ENCODE peak calls at places on chromosomes 1 and 21, in nine cellular contexts. B is CD4-positive, alpha-beta memory T cell; K is colonic mucosa; N is uterus; V is fibroblast of pulmonary artery; X is fibroblast of the aortic adventitia; M is AG04450; F is adrenal gland; U is thyroid gland. J is an unnamed sample.

GRCh38 chr1:201742476-201742875 is 86.5 kb upstream of the IPO9 start:
- DNase-seq in B (no peak), K (no peak), N (no peak), V (no peak), X (no peak), M (no peak), F (no peak), U (no peak), J (peak; percentile 31)

GRCh38 chr1:24858277-24858676 is 71.8 kb downstream of the RUNX3 start:
- DNase-seq in B (no peak), K (no peak), N (no peak), V (no peak), X (no peak), M (no peak), F (no peak), U (no peak), J (no peak)

GRCh38 chr1:167601442-167602380 is 28.3 kb upstream of the RCSD1 start:
- DNase-seq in B (no peak), K (peak; percentile 29), N (peak; percentile 23), V (no peak), X (no peak), M (no peak), F (peak; percentile 39), U (peak; percentile 6), J (peak; percentile 56)

GRCh38 chr1:179029293-179029692 is 3.6 kb downstream of the FAM20B start:
- DNase-seq in B (no peak), K (no peak), N (no peak), V (no peak), X (no peak), M (no peak), F (no peak), U (no peak), J (no peak)

GRCh38 chr1:68198752-68199151 is 33.6 kb downstream of the WLS start:
- DNase-seq in B (no peak), K (no peak), N (no peak), V (peak; percentile 62), X (peak; percentile 57), M (no peak), F (no peak), U (no peak), J (no peak)

GRCh38 chr1:20867847-20868246 is 80.7 kb upstream of the HP1BP3 start:
- DNase-seq in B (no peak), K (no peak), N (no peak), V (peak; percentile 44), X (peak; percentile 68), M (no peak), F (no peak), U (no peak), J (no peak)

GRCh38 chr1:26349196-26349885 is 4.6 kb downstream of the CRYBG2 start:
- DNase-seq in B (no peak), K (no peak), N (no peak), V (peak; percentile 34), X (no peak), M (peak; percentile 24), F (no peak), U (no peak), J (no peak)

GRCh38 chr1:64240209-64240608 is 36.8 kb downstream of the UBE2U start:
- DNase-seq in B (no peak), K (no peak), N (no peak), V (peak; percentile 51), X (peak; percentile 79), M (no peak), F (no peak), U (no peak), J (no peak)

GRCh38 chr1:89980605-89981004 is 14.3 kb upstream of the ZNF326 start:
- DNase-seq in B (no peak), K (no peak), N (no peak), V (peak; percentile 37), X (no peak), M (no peak), F (no peak), U (no peak), J (no peak)

GRCh38 chr21:21045538-21045937 is 47.3 kb downstream of the NCAM2 start:
- DNase-seq in B (no peak), K (no peak), N (no peak), V (no peak), X (peak; percentile 39), M (no peak), F (no peak), U (no peak), J (peak; percentile 18)

GRCh38 chr1:165600793-165601192 is 30.2 kb upstream of the MGST3 start:
- DNase-seq in B (no peak), K (no peak), N (no peak), V (no peak), X (no peak), M (no peak), F (no peak), U (peak; percentile 9), J (no peak)

GRCh38 chr1:228081578-228082259 is 789 bp upstream of the ARF1 start:
- DNase-seq in B (peak; percentile 35), K (no peak), N (no peak), V (no peak), X (no peak), M (no peak), F (peak; percentile 50), U (no peak), J (no peak)

GRCh38 chr1:2228684-2229031 is 539 bp downstream of the SKI start:
- DNase-seq in B (no peak), K (no peak), N (no peak), V (peak; percentile 20), X (no peak), M (no peak), F (no peak), U (peak; percentile 57), J (peak; percentile 77)

GRCh38 chr1:11885922-11886321 is 27.2 kb upstream of the NPPB start:
- DNase-seq in B (no peak), K (no peak), N (no peak), V (no peak), X (no peak), M (no peak), F (no peak), U (no peak), J (no peak)

GRCh38 chr1:1425753-1426495 is 4.8 kb upstream of the ANKRD65 start:
- DNase-seq in B (no peak), K (no peak), N (no peak), V (no peak), X (no peak), M (no peak), F (no peak), U (no peak), J (no peak)

GRCh38 chr21:16775056-16775455 is 737.8 kb upstream of the CXADR start:
- DNase-seq in B (no peak), K (no peak), N (no peak), V (no peak), X (no peak), M (no peak), F (no peak), U (peak; percentile 38), J (no peak)

GRCh38 chr1:159943908-159944622 is 1.3 kb downstream of the IGSF9 start:
- DNase-seq in B (no peak), K (no peak), N (no peak), V (no peak), X (no peak), M (no peak), F (no peak), U (no peak), J (no peak)
- H3K4me3 ChIP-seq in B (no peak overlapping the region), K (peak overlapping the region; percentile 49), N (no peak overlapping the region), V (no peak overlapping the region), X (no peak overlapping the region), M (no peak overlapping the region), F (no peak overlapping the region), U (no peak overlapping the region), J (no peak overlapping the region)

DNA sequence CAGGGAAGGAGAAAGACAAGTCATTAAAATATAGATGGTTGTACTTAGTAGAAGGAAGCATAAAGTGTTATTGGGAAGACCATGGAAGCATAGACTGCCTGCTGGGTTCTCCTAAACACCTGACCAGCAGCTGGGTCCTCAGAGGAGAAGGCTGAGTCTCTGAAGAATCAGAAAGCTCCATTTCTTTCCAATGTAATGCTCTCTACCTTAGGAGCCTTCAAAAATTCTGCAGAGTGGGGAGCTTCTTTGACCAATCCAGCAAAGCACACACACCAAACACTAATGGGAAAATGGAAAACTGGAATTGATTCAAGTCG is 21.1 kb upstream of the BCL10 start:
- DNase-seq in B (no peak), K (no peak), N (no peak), V (no peak), X (no peak), M (no peak), F (no peak), U (no peak), J (no peak)
- H3K4me3 ChIP-seq in B (no peak overlapping the region), K (no peak overlapping the region), N (no peak overlapping the region), V (peak overlapping the region; percentile 32), X (no peak overlapping the region), M (peak overlapping the region; percentile 20), F (no peak overlapping the region), U (no peak overlapping the region), J (no peak overlapping the region)

GRCh38 chr1:31427322-31427721 is 14.3 kb downstream of the SERINC2 start:
- DNase-seq in B (no peak), K (no peak), N (no peak), V (no peak), X (no peak), M (no peak), F (peak; percentile 4), U (no peak), J (no peak)

GRCh38 chr1:31426249-31426922 is 13.4 kb downstream of the SERINC2 start:
- DNase-seq in B (no peak), K (peak; percentile 40), N (no peak), V (no peak), X (no peak), M (no peak), F (peak; percentile 13), U (no peak), J (no peak)

GRCh38 chr1:31424568-31424967 is 11.6 kb downstream of the SERINC2 start:
- DNase-seq in B (no peak), K (no peak), N (no peak), V (no peak), X (no peak), M (no peak), F (no peak), U (no peak), J (no peak)

GRCh38 chr1:31423418-31423947 is 10.5 kb downstream of the SERINC2 start:
- DNase-seq in B (no peak), K (no peak), N (no peak), V (no peak), X (no peak), M (no peak), F (no peak), U (no peak), J (no peak)

GRCh38 chr1:31425301-31426081 is 12.5 kb downstream of the SERINC2 start:
- DNase-seq in B (no peak), K (no peak), N (no peak), V (no peak), X (no peak), M (no peak), F (no peak), U (no peak), J (no peak)
- H3K4me3 ChIP-seq in B (no peak overlapping the region), K (no peak overlapping the region), N (no peak overlapping the region), V (no peak overlapping the region), X (no peak overlapping the region), M (no peak overlapping the region), F (no peak overlapping the region), U (no peak overlapping the region), J (no peak overlapping the region)

DNA sequence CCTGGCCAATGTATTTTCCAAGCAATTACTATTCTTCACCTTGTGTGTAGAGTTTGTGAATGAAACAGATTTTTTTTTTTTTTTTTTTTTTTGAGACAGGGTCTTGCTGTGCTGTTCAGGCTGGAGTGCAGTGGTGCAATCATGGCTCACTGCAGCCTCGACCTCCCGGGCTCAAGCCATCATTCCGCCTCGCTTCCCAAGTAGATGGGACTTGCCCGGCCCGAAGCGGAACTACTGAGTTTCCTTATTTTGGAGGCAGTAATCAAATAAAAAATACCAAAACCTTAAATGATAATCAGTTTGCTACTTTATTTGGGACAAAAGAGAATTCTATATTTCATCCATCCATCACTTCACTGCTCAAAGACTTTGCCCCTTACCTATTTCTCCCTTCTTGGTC is 704 bp upstream of the BTBD8 start:
- DNase-seq in B (no peak), K (no peak), N (no peak), V (no peak), X (no peak), M (no peak), F (no peak), U (no peak), J (no peak)
- H3K4me3 ChIP-seq in B (no peak overlapping the region), K (no peak overlapping the region), N (no peak overlapping the region), V (peak overlapping the region; percentile 88), X (no peak overlapping the region), M (peak overlapping the region; percentile 80), F (no peak overlapping the region), U (no peak overlapping the region), J (peak overlapping the region; percentile 81)